ENCODE peak calls at places on chromosome 22, in four cellular contexts. M, C, B and A are unnamed samples.

GRCh38 chr22:38176170-38176741 is 5.4 kb downstream of the PLA2G6 start:
- DNase-seq in B (peak), C (peak), M (no peak), A (no peak)

GRCh38 chr22:48070083-48070482 is 1307.6 kb downstream of the TBC1D22A start:
- DNase-seq in C (no peak), M (no peak), B (no peak), A (no peak)

GRCh38 chr22:41367039-41367679 is 14.6 kb upstream of the TEF start:
- DNase-seq in M (peak), C (peak), B (peak), A (peak)

GRCh38 chr22:17706947-17707346 is 67.3 kb downstream of the BID start:
- DNase-seq in C (no peak), M (no peak), B (no peak), A (no peak)

GRCh38 chr22:31490496-31490925 is 869 bp upstream of the EIF4ENIF1 start:
- DNase-seq in C (peak), B (peak), M (peak), A (peak)

GRCh38 chr22:37182101-37182948 is 5.7 kb downstream of the C1QTNF6 start:
- DNase-seq in C (no peak), M (no peak), B (no peak), A (no peak)

GRCh38 chr22:25130462-25130861 is 69.2 kb upstream of the CRYBB3 start:
- DNase-seq in C (peak), M (no peak), B (no peak), A (no peak)

GRCh38 chr22:43110927-43111623 is 525 bp downstream of the BIK start:
- DNase-seq in B (no peak), C (peak), M (no peak), A (peak)

GRCh38 chr22:32904044-32904443 is 102.5 kb downstream of the TIMP3 start:
- DNase-seq in B (peak), M (peak), C (peak), A (peak)

GRCh38 chr22:42430486-42431125 is 1.6 kb downstream of the NFAM1 start:
- DNase-seq in B (no peak), C (no peak), M (no peak), A (no peak)

GRCh38 chr22:31400023-31400397 is 606 bp downstream of the DRG1 start:
- DNase-seq in M (no peak), C (peak), B (no peak), A (no peak)

GRCh38 chr22:50581950-50582561 is 593 bp downstream of the CHKB start:
- DNase-seq in C (peak), B (peak), M (no peak), A (peak)

DNA sequence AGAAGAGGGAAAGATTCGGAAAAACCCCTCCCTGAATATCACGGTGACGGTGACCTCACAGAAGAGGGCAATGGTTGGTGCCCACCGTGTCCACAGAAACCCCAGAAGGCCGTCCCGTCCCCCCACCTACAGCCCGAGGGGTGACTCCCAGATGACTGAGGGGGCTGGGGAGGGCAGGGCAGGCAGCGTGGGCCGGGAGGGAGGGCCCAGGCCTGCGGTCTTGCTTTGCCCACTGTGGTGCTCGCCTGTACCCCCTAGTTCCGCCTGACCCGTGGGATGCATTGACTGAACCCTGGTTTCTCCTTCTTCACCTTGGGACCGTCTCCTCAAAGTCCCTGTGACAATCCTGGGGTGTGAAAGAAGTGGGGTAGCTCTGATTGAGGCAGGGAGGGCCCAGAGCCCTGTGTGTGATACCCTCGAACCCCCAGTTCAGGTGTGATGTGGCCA is 526.7 kb downstream of the BRD1 start:
- DNase-seq in C (no peak), B (peak), M (no peak), A (no peak)
- H3K27ac ChIP-seq in C (no peak), B (no peak), M (no peak), A (no peak)

GRCh38 chr22:23249506-23250423 is 69.5 kb downstream of the BCR start:
- DNase-seq in M (no peak), C (no peak), B (no peak), A (no peak)
- H3K27ac ChIP-seq in M (no peak), C (no peak), B (no peak), A (no peak)

GRCh38 chr22:46914916-46915894 is 152.8 kb downstream of the TBC1D22A start:
- DNase-seq in C (no peak), B (no peak), M (no peak), A (peak)
- H3K27ac ChIP-seq in C (no peak), B (no peak), M (no peak), A (no peak)

DNA sequence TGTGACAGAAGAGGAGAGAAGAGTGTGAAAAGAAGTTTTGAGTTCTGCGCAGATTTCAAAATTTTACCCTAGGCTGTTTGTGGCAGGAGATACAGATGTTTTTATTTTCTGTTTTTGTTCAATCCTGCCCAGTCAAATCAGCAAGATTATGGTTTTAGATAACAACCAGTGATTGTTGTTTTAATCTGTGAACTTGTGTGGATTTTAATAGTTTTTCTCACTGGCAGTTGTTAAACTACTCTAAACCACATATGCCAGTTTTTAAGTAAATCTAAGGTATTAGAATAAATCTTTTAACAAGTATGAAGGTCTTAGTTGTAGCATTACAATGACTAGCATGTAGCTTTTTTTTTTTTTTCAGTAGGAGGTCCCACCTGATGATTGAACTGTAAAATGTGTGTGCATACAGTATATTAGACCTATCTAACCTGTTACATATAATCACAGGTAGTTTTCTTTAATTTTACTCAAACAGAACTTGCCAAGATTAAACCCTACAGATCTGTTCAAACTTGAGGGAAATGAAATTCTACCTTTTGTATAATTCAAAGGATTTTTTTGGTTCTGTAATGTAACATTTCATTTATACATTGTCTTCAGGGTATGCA is 13.2 kb downstream of the ATXN10 start:
- DNase-seq in C (no peak), M (no peak), B (no peak), A (no peak)
- H3K27ac ChIP-seq in C (no peak), M (peak), B (no peak), A (no peak)

DNA sequence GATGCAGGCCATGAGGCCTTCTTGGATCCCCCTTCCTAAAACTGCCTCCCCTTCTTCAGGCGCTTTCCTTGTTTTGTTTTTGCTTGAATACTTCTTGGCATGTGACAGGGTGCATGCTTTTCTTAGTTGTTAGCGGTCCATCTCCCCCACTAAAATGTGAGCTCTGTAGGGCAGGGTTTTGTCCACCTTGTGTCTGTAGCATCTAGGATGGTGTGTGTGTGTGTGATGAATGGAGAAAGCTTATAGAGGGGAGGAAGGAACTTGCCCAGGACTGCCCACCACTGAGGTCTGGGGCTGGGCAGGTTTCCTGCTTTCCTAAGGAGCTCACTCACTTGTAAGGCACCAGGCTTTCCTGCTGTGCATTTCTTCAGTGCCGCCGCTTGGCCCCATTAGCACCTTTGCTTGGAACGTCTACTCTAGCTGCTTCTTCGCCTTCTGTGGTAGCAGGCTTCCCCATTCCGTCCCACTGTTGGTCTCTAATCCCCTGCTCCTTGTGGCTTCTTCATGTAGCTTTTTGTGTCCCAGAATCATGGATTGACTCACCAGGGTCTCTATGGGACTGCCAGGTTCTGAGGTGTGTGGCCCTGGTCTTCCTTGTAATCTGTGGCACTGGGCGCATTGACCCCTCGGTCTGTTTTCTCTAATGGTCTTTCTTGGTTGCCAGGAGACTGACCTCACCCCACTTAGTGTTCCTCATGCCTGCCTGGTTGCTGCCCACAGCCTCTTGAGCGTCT is 3.3 kb downstream of the DGCR8 start:
- DNase-seq in C (no peak), M (no peak), B (no peak), A (no peak)
- H3K27ac ChIP-seq in C (no peak), M (no peak), B (no peak), A (peak)

GRCh38 chr22:26648011-26648497 is 9.3 kb upstream of the MIAT start:
- DNase-seq in M (no peak), C (peak), B (no peak), A (peak)

GRCh38 chr22:26642465-26643367 is 14.7 kb upstream of the MIAT start:
- DNase-seq in B (no peak), C (peak), M (no peak), A (peak)

GRCh38 chr22:26643368-26644100 is 13.9 kb upstream of the MIAT start:
- DNase-seq in M (no peak), C (no peak), B (no peak), A (no peak)

GRCh38 chr22:26648761-26649363 is 8.5 kb upstream of the MIAT start:
- DNase-seq in C (no peak), M (no peak), B (no peak), A (no peak)

DNA sequence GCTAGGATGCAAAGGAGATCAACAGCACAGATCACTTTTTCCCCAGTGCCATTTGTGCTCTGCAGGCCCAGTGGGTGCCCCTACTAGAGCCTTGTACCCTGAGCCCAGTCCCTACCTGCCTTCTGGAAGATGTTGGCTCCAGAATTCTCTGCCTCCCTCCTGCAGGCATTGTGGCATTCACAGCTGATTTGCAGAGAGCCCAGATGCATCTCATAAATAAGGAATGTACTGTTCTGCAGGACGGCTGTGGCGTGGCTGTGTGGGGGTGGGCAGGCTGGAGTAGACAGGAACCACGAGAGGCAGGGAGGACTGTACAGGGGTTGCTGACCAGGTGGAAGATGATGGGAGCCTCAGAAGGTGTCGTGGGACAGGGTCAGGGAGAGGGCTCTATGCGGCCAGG is 11.2 kb upstream of the MIAT start:
- DNase-seq in C (no peak), B (no peak), M (no peak), A (no peak)
- H3K27ac ChIP-seq in C (no peak), B (no peak), M (no peak), A (no peak)

GRCh38 chr22:20127318-20127868 is 4.2 kb upstream of the ZDHHC8 start:
- DNase-seq in B (no peak), M (no peak), C (no peak), A (no peak)
- H3K27ac ChIP-seq in B (no peak), M (no peak), C (no peak), A (no peak)

GRCh38 chr22:21587803-21588611 is 20.5 kb downstream of the UBE2L3 start:
- DNase-seq in B (no peak), C (peak), M (no peak), A (no peak)

GRCh38 chr22:21585389-21585788 is 17.9 kb downstream of the UBE2L3 start:
- DNase-seq in C (no peak), B (no peak), M (no peak), A (no peak)

GRCh38 chr22:21579474-21579851 is 11.9 kb downstream of the UBE2L3 start:
- DNase-seq in B (no peak), M (no peak), C (no peak), A (no peak)

DNA sequence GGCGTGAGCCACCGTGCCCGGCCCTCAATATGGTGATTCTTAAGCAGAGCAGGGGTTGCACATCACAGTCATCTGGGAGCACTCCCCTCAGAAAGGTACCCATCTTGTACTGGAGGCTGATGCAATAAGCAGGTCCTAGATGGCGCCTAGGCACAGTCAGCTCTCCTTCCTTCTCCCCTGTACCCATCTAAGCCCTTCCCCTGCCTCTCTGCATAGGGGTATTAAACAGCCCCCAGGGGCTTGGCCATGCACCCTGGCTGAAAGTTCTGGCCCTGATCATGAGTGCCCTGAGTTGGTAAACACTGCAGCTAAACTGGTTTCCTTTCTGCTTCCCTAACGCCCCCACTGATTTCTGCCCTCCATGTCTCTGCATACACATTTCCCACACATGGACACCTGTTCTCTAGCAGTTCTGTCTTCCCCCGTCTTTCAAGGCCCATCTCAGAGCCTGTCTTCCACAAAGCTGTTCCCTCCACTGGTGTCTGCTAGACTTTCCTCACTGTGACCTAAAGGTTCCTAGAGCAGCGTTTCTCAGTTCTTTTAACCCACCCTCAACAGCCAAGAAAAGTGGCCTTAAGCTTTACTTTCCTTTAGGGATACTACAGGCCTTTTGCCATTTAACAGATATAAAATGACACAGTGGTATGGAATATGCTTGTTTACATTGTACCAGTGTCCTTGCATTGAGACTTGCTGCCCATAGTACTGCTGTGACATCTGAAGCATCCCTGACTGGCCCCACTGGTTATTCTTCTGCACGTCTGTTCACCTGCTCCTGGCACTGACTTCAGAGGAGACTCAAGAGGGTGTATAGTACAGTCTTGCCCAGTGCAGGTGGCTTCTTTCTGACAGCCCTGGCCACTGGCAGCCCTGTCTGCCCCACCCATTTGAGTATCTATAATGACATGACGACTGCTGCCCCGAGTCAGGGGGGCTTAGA is 15.6 kb downstream of the UBE2L3 start:
- DNase-seq in M (no peak), C (no peak), B (no peak), A (no peak)
- H3K27ac ChIP-seq in M (peak), C (no peak), B (no peak), A (no peak)

DNA sequence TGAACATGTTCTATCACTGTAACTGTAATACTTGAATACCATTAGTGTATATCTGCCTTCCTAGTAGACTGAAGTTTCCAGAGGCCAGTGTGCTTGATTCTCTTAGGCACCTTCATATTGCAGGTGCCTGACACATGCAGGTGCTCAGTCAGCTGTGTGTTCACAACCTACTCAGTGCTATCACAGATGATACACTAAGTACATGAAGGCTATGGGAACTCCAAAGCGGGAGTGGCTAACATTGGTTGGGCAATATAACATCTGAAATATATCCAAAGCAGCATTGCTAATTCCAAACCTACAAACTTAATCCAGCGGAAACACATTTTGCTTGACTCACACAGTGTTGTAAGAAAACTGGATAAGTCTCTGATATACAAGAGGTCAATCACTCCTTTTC is 539.3 kb upstream of the ISX start:
- DNase-seq in B (no peak), C (no peak), M (no peak), A (no peak)
- H3K27ac ChIP-seq in B (no peak), C (no peak), M (no peak), A (no peak)

GRCh38 chr22:47048123-47049077 is 285.9 kb downstream of the TBC1D22A start:
- DNase-seq in B (no peak), M (no peak), C (no peak), A (peak)

GRCh38 chr22:47045691-47046410 is 283.4 kb downstream of the TBC1D22A start:
- DNase-seq in M (no peak), B (no peak), C (no peak), A (no peak)

GRCh38 chr22:47047321-47048122 is 285.1 kb downstream of the TBC1D22A start:
- DNase-seq in C (no peak), M (no peak), B (no peak), A (no peak)

GRCh38 chr22:47044722-47045545 is 282.5 kb downstream of the TBC1D22A start:
- DNase-seq in M (no peak), B (no peak), C (no peak), A (no peak)

DNA sequence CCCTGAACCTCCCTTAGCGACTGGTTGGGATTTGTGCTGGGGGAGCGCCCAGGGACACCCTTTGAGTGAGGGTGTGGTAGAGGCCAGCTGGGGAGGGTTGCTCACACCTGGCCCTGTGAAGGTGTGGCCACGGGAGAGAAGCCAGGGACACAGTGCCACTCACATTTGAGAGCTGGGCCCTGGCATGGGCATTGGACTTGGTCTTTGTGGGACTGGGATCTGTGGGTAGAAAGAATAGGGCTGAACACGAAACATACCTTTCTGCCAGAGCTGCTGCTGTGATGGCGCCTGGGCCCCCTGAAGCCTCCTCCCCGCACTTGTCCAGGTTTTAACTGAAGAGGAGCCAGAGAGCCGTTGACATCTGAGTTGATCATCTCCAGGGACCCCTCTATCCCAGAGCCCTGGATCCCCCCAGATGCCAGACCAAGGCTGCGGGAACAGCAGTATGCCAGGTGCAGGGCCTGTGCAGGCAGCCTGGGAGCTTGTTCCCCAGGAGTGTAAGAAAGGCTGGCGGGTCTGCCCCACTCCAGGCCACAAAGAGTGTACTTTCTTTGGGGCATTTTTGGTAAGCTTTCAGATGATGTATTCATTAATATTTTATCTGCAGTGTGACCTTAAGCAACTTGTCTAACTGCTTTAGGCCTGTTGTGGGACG is 284.1 kb downstream of the TBC1D22A start:
- DNase-seq in M (no peak), C (no peak), B (no peak), A (peak)
- H3K27ac ChIP-seq in M (no peak), C (no peak), B (no peak), A (no peak)